ENCODE peak calls at places on chromosomes 4 and X, in four cellular contexts. E is T-helper 9 cell, K is Caco-2, F is Daoy. C is an unnamed sample.

GRCh38 chr4:174041555-174042110 is 241.8 kb downstream of the FBXO8 start:
- DNase-seq in K (no peak), F (no peak), E (no peak), C (no peak)

GRCh38 chr4:184165291-184165690 is 52.4 kb downstream of the ENPP6 start:
- DNase-seq in F (no peak), E (no peak), K (no peak), C (no peak)

GRCh38 chr4:1192493-1193205 is 20.3 kb upstream of the SPON2 start:
- DNase-seq in K (no peak), E (no peak), F (peak; percentile 19), C (no peak)

GRCh38 chr4:94758700-94759399 is 1.1 kb downstream of the BMPR1B start:
- DNase-seq in F (peak; percentile 13), K (peak; percentile 33), E (no peak), C (no peak)

GRCh38 chr4:142238589-142238988 is 602.2 kb downstream of the IL15 start:
- DNase-seq in F (no peak), E (no peak), K (no peak), C (no peak)

GRCh38 chr4:36214735-36215485 is 29.4 kb downstream of the ARAP2 start:
- DNase-seq in K (no peak), E (no peak), F (no peak), C (no peak)

GRCh38 chr4:82864336-82865001 is 26.5 kb downstream of the SEC31A start:
- DNase-seq in F (no peak), E (no peak), K (no peak), C (no peak)

GRCh38 chrX:72121381-72121780 is 10.3 kb downstream of the RTL5 start:
- DNase-seq in K (no peak), F (peak; percentile 80), E (no peak), C (peak; percentile 35)

GRCh38 chr4:147513952-147514351 is 33.1 kb downstream of the EDNRA start:
- DNase-seq in F (no peak), E (no peak), K (no peak), C (no peak)

GRCh38 chr4:35365186-35365585 is 879.1 kb downstream of the ARAP2 start:
- DNase-seq in F (no peak), K (no peak), E (no peak), C (no peak)

GRCh38 chr4:144646523-144647094 is 653 bp downstream of the HHIP start:
- DNase-seq in E (no peak), F (peak; percentile 36), K (no peak), C (no peak)

GRCh38 chr4:144709159-144709558 is 63.2 kb downstream of the HHIP start:
- DNase-seq in F (peak; percentile 93), K (no peak), E (no peak), C (no peak)

GRCh38 chr4:1792158-1792831 is 798 bp upstream of the FGFR3 start:
- DNase-seq in E (no peak), F (no peak), K (no peak), C (no peak)

GRCh38 chrX:46690818-46691217 is 68.1 kb downstream of the SLC9A7 start:
- DNase-seq in E (no peak), K (no peak), F (no peak), C (no peak)

GRCh38 chrX:108165349-108166111 is 74.0 kb downstream of the ATG4A start:
- DNase-seq in K (peak; percentile 4), F (peak; percentile 52), E (no peak), C (no peak)

GRCh38 chrX:93637591-93637990 is 35.8 kb downstream of the NAP1L3 start:
- DNase-seq in E (no peak), F (no peak), K (no peak), C (no peak)

GRCh38 chrX:22652596-22652995 is 347.2 kb upstream of the DDX53 start:
- DNase-seq in K (peak; percentile 58), F (peak; percentile 50), E (no peak), C (no peak)

GRCh38 chr4:172982151-172982590 is 186.4 kb upstream of the GALNT7 start:
- DNase-seq in F (peak; percentile 48), K (no peak), E (no peak), C (no peak)

GRCh38 chrX:132271330-132271729 is 52.1 kb upstream of the RAP2C start:
- DNase-seq in K (no peak), E (no peak), F (no peak), C (no peak)

GRCh38 chrX:74656079-74656745 is 41.8 kb upstream of the RLIM start:
- DNase-seq in K (no peak), F (peak; percentile 3), E (no peak), C (no peak)

GRCh38 chr4:119655111-119655837 is 26.7 kb upstream of the PDE5A start:
- DNase-seq in K (no peak), E (no peak), F (no peak), C (no peak)

GRCh38 chr4:60805500-60806313 is 394.4 kb upstream of the ADGRL3 start:
- DNase-seq in E (no peak), K (peak; percentile 35), F (peak; percentile 0), C (no peak)

GRCh38 chr4:93770201-93770600 is 58.4 kb upstream of the ATOH1 start:
- DNase-seq in E (no peak), F (no peak), K (no peak), C (no peak)

GRCh38 chr4:26141916-26142638 is 178.7 kb upstream of the RBPJ start:
- DNase-seq in K (no peak), E (no peak), F (no peak), C (no peak)

GRCh38 chrX:123884809-123885408 is 25.1 kb downstream of the XIAP start:
- DNase-seq in E (no peak), F (peak; percentile 7), K (peak; percentile 60), C (no peak)

GRCh38 chr4:54063737-54064316 is 578 bp downstream of the CHIC2 start:
- DNase-seq in E (peak; percentile 23), F (peak; percentile 13), K (peak; percentile 41), C (peak; percentile 12)

GRCh38 chr4:77178560-77178959 is 21.6 kb downstream of the CCNG2 start:
- DNase-seq in E (no peak), F (no peak), K (no peak), C (no peak)

GRCh38 chrX:153969904-153970397 is 1.7 kb downstream of the HCFC1 start:
- DNase-seq in F (no peak), K (no peak), E (no peak), C (no peak)

GRCh38 chr4:139596680-139597279 is 40.8 kb upstream of the SETD7 start:
- DNase-seq in E (no peak), K (no peak), F (no peak), C (no peak)

GRCh38 chr4:139740531-139741041 is 75.0 kb downstream of the MGST2 start:
- DNase-seq in K (no peak), E (no peak), F (peak; percentile 58), C (no peak)

GRCh38 chrX:136646602-136647239 is 1.2 kb upstream of the CD40LG start:
- DNase-seq in F (no peak), E (no peak), K (no peak), C (peak; percentile 38)

GRCh38 chrX:33543757-33544156 is 332.4 kb upstream of the DMD start:
- DNase-seq in F (no peak), K (no peak), E (no peak), C (no peak)

GRCh38 chr4:19832388-19832787 is 419.3 kb upstream of the SLIT2 start:
- DNase-seq in K (no peak), E (no peak), F (no peak), C (no peak)

GRCh38 chr4:57064811-57065711 is 45.1 kb downstream of the IGFBP7 start:
- DNase-seq in K (no peak), E (no peak), F (peak; percentile 83), C (no peak)

GRCh38 chrX:140274761-140275525 is 229.9 kb downstream of the SOX3 start:
- DNase-seq in E (no peak), F (peak; percentile 74), K (no peak), C (no peak)

GRCh38 chr4:187726485-187726884 is 269.1 kb upstream of the ZFP42 start:
- DNase-seq in K (no peak), E (no peak), F (no peak), C (no peak)

GRCh38 chrX:39808471-39808917 is 289.3 kb downstream of the BCOR start:
- DNase-seq in E (no peak), F (peak; percentile 62), K (no peak), C (no peak)

GRCh38 chr4:101064541-101065180 is 282.7 kb downstream of the PPP3CA start:
- DNase-seq in F (no peak), K (no peak), E (no peak), C (no peak)

GRCh38 chr4:123802933-123803332 is 406.3 kb downstream of the SPRY1 start:
- DNase-seq in E (no peak), F (no peak), K (no peak), C (no peak)

C was measured in T-helper 22 cell.